ENCODE peak calls at places on chromosomes 5 and 9, in nine cellular contexts. B, M, U, P, L, C, G, F and V are unnamed samples.

GRCh38 chr9:37037744-37038640 is 3.9 kb upstream of the PAX5 start:
- DNase-seq in G (no peak), M (no peak), U (no peak), F (no peak), C (no peak), P (no peak), L (no peak), B (no peak), V (no peak)

GRCh38 chr5:159178978-159179377 is 30.4 kb downstream of the RNF145 start:
- DNase-seq in M (no peak), F (peak; percentile 38), L (no peak), P (no peak), U (no peak), C (peak; percentile 22), G (no peak), B (peak; percentile 78), V (no peak)

GRCh38 chr9:70484232-70485130 is 70.0 kb upstream of the KLF9 start:
- DNase-seq in C (peak; percentile 91), U (no peak), P (no peak), G (no peak), L (peak; percentile 7), F (peak; percentile 66), M (no peak), B (peak; percentile 35), V (no peak)

GRCh38 chr9:95605826-95606555 is 89.2 kb upstream of the PTCH1 start:
- DNase-seq in M (no peak), U (no peak), C (no peak), B (no peak), G (no peak), L (no peak), F (no peak), P (no peak), V (no peak)

GRCh38 chr5:139131062-139131856 is 66.9 kb downstream of the SIL1 start:
- DNase-seq in U (no peak), M (no peak), F (peak; percentile 63), L (no peak), P (no peak), G (no peak), C (peak; percentile 58), B (no peak), V (no peak)

GRCh38 chr5:163379298-163380155 is 57.9 kb upstream of the CCNG1 start:
- DNase-seq in B (peak; percentile 81), M (no peak), C (peak; percentile 55), G (no peak), U (no peak), P (no peak), L (no peak), F (no peak), V (no peak)

GRCh38 chr9:126532019-126532462 is 81.7 kb upstream of the LMX1B start:
- DNase-seq in C (no peak), B (no peak), L (no peak), M (no peak), F (no peak), P (no peak), U (no peak), G (no peak), V (no peak)

GRCh38 chr5:9898319-9898718 is 268.2 kb upstream of the TAS2R1 start:
- DNase-seq in P (no peak), L (no peak), C (peak; percentile 62), U (no peak), M (no peak), G (no peak), F (no peak), B (peak; percentile 34), V (no peak)

GRCh38 chr5:126896170-126896717 is 119.3 kb downstream of the LMNB1 start:
- DNase-seq in C (no peak), U (no peak), M (no peak), B (no peak), P (no peak), L (no peak), G (no peak), F (no peak), V (no peak)

GRCh38 chr5:50463726-50464125 is 22.6 kb upstream of the EMB start:
- DNase-seq in C (no peak), P (no peak), M (no peak), U (no peak), L (no peak), G (no peak), B (no peak), F (no peak), V (no peak)

GRCh38 chr5:112737472-112738179 is at the start of gene APC:
- DNase-seq in B (peak; percentile 59), P (peak; percentile 77), G (peak; percentile 36), F (peak; percentile 90), M (peak; percentile 61), L (peak; percentile 78), C (peak; percentile 96), U (peak; percentile 66), V (peak; percentile 74)

GRCh38 chr9:110801426-110801825 is 132.8 kb downstream of the MUSK start:
- DNase-seq in C (no peak), F (no peak), P (no peak), M (no peak), G (no peak), B (no peak), L (no peak), U (no peak), V (no peak)

GRCh38 chr9:7212101-7212500 is 454.3 kb downstream of the KDM4C start:
- DNase-seq in C (peak; percentile 93), B (no peak), P (no peak), U (no peak), L (no peak), G (no peak), F (no peak), M (no peak), V (no peak)

GRCh38 chr9:94112716-94113465 is 28.6 kb downstream of the PTPDC1 start:
- DNase-seq in B (no peak), L (no peak), U (no peak), P (no peak), M (no peak), C (no peak), G (no peak), F (no peak), V (no peak)